ENCODE peak calls at places on chromosomes 3 and 15, in six cellular contexts. M, Z, O, R, E and X are unnamed samples.

GRCh38 chr3:136817448-136817847 is 1.5 kb upstream of the SLC35G2 start:
- DNase-seq in M (peak; percentile 51), Z (no peak), O (no peak), R (no peak), E (peak; percentile 74), X (no peak)

GRCh38 chr3:194775266-194775665 is 89.6 kb downstream of the FAM43A start:
- DNase-seq in M (no peak), Z (no peak), O (no peak), R (no peak), E (no peak), X (no peak)

GRCh38 chr15:25775317-25775912 is 87.7 kb downstream of the ATP10A start:
- DNase-seq in M (peak; percentile 79), Z (no peak), O (no peak), R (peak; percentile 77), E (peak; percentile 72), X (no peak)

GRCh38 chr3:100527347-100527735 is 34.9 kb downstream of the TMEM45A start:
- DNase-seq in M (no peak), Z (no peak), O (no peak), R (no peak), E (no peak), X (no peak)

GRCh38 chr15:29938701-29939340 is 116.6 kb upstream of the TJP1 start:
- DNase-seq in M (peak; percentile 35), Z (no peak), O (no peak), R (no peak), E (peak; percentile 42), X (no peak)

GRCh38 chr3:13518516-13519351 is 30.2 kb upstream of the FBLN2 start:
- DNase-seq in M (peak; percentile 57), Z (no peak), O (no peak), R (peak; percentile 84), E (peak; percentile 57), X (no peak)

GRCh38 chr15:37940886-37941285 is 6.4 kb downstream of the TMCO5A start:
- DNase-seq in M (no peak), Z (no peak), O (no peak), R (no peak), E (no peak), X (no peak)

GRCh38 chr3:123791417-123791816 is 92.7 kb downstream of the MYLK start:
- DNase-seq in M (peak; percentile 95), Z (no peak), O (no peak), R (no peak), E (peak; percentile 95), X (no peak)

GRCh38 chr3:50405249-50405648 is 45.9 kb upstream of the TMEM115 start:
- DNase-seq in M (peak; percentile 26), Z (peak; percentile 73), O (no peak), R (no peak), E (peak; percentile 12), X (peak; percentile 44)

GRCh38 chr3:127153506-127153815 is 39.5 kb upstream of the PRR23E start:
- DNase-seq in M (no peak), Z (no peak), O (no peak), R (no peak), E (no peak), X (no peak)

GRCh38 chr3:185851046-185851445 is 26.2 kb upstream of the IGF2BP2 start:
- DNase-seq in M (peak; percentile 40), Z (no peak), O (no peak), R (no peak), E (peak; percentile 46), X (no peak)

GRCh38 chr3:98655666-98656065 is 62.3 kb upstream of the CPOX start:
- DNase-seq in M (peak; percentile 3), Z (no peak), O (no peak), R (no peak), E (peak; percentile 44), X (no peak)

GRCh38 chr15:37618368-37618767 is 316.1 kb upstream of the TMCO5A start:
- DNase-seq in M (no peak), Z (no peak), O (no peak), R (no peak), E (no peak), X (no peak)

GRCh38 chr3:196218155-196218712 is 1.9 kb downstream of the SLC51A start:
- DNase-seq in M (no peak), Z (no peak), O (no peak), R (no peak), E (no peak), X (no peak)

GRCh38 chr3:33438871-33439270 is 1.3 kb downstream of the UBP1 start:
- DNase-seq in M (peak; percentile 19), Z (no peak), O (no peak), R (no peak), E (peak; percentile 58), X (no peak)

GRCh38 chr15:46034755-46035154 is 399.9 kb downstream of the SQOR start:
- DNase-seq in M (no peak), Z (no peak), O (no peak), R (no peak), E (no peak), X (no peak)

GRCh38 chr3:38549957-38550840 is 54.1 kb downstream of the EXOG start:
- DNase-seq in M (no peak), Z (no peak), O (no peak), R (peak; percentile 50), E (no peak), X (no peak)

GRCh38 chr3:183252973-183253363 is at the start of gene B3GNT5:
- DNase-seq in M (peak; percentile 67), Z (no peak), O (peak; percentile 92), R (peak; percentile 77), E (no peak), X (no peak)
- H3K4me3 ChIP-seq in M (peak within 1 kb of the TSS; percentile 75), Z (no peak within 1 kb of the TSS), O (peak within 1 kb of the TSS; percentile 81), R (peak within 1 kb of the TSS; percentile 87), E (peak within 1 kb of the TSS; percentile 68), X (no peak within 1 kb of the TSS)

DNA sequence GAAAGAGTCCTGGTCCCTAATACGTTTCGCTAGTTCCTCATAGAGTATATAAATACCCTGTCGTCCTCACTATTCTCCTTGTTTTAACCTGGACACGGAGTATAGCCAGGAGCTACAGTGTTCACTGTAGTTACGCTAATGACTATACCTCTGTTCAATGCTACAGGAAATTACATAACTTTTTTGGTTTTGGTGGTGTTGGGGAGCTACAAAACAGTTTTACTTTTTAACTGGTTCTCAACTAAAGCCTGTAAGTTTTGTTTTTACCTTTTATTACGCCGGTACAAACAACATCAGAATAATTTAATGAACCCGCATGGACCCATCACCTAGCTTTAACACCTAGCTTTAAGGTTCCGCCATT is 1.5 kb downstream of the LMLN start:
- DNase-seq in M (no peak), Z (no peak), O (no peak), R (no peak), E (no peak), X (no peak)
- H3K4me3 ChIP-seq in M (no peak overlapping the region), Z (no peak overlapping the region), O (no peak overlapping the region), R (no peak overlapping the region), E (no peak overlapping the region), X (peak overlapping the region; percentile 88)

DNA sequence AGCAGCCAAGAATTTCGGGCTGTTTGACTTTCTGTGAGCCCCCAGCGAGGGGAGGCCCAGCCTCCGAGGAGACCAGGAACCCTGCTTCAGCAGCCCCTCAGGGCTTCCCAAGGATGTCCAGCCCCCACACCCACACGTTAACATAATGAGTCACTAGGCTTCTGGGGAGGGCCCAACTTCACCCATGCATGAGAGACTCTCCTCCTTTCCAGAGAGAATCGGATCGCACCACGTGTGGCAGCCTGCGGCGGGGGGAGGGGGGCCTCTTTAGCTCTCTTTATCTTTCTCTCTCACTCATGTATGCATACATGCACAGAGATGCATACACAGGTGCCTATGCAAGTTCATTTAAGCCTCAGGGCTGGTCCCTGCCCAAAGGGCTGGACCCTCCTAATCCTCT is 3.1 kb upstream of the AP2M1 start:
- DNase-seq in M (peak; percentile 58), Z (no peak), O (no peak), R (no peak), E (no peak), X (no peak)
- H3K4me3 ChIP-seq in M (no peak overlapping the region), Z (no peak overlapping the region), O (no peak overlapping the region), R (no peak overlapping the region), E (no peak overlapping the region), X (no peak overlapping the region)

DNA sequence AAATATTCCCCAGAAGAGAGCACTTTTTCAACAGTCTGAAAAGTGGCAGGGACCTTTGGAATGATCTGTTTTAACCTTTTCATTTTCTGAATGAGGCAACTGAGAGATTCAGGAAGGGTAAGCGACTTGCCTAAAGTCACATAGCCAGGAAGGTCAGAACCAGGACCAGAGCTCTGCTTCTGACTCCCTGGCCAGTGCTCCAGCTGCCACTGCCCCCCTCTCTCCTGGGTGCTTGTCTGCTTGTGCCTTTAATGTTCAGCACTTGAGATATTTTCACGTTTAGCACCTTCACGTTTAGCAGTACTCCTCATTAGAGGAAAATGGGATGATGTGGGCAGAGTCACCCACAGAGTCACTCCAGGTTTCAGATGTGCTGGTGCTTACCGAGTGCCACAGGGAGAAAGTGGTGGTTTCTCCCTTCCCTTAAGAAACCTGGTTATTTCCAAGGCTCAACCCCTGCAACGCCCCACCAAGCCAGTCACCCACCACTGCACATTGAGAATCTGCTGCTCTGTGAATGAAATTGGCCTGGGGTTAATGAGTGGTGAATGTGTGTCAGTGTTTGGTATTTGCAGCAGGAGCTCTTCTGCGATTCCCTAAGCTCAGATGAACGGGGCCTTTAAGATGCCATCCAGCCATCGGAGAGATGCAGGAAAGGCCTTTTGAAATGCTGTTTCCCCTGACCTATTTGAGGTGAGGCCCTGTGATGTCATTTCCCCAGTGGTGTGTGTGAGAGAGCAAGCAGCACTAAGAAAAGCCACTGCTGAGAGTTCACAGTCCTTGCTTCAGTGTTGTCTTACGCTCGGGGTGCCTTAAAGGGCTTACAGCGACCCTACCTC is 68.6 kb downstream of the SMAD3 start:
- DNase-seq in M (peak; percentile 42), Z (no peak), O (no peak), R (no peak), E (no peak), X (peak; percentile 79)
- H3K4me3 ChIP-seq in M (no peak overlapping the region), Z (no peak overlapping the region), O (no peak overlapping the region), R (no peak overlapping the region), E (no peak overlapping the region), X (peak overlapping the region; percentile 21)

DNA sequence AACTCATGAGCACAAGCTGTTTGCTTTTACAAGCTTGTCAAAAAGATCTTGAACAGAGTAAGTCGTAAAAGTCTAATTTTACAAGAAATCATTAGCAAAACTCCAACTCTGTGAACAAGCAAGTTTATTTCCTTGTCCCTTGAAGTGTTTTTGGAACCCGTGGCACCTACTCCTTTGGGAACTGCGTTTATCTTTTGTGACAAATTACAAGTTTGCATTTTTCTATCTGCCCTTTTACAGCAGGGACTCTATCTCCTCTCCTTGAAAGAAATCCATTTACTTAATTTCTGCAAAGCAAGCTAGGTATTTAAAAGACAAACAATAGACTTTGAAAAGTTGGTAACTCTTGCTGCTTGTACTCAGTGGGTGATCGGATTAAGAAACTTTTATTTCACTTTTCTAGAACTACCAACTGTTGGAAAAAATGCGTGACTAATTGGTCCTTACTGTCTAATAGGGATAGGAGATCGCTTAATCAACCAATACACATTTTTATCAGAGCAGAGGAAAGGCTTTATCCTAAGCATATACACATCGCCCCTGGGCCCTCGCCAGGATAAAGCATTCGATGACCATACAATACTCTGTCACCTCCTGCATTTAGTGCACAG is 1.9 kb downstream of the PRTG start:
- DNase-seq in M (peak; percentile 39), Z (no peak), O (no peak), R (no peak), E (no peak), X (no peak)
- H3K4me3 ChIP-seq in M (peak overlapping the region; percentile 67), Z (no peak overlapping the region), O (peak overlapping the region; percentile 77), R (peak overlapping the region; percentile 61), E (peak overlapping the region; percentile 74), X (no peak overlapping the region)

DNA sequence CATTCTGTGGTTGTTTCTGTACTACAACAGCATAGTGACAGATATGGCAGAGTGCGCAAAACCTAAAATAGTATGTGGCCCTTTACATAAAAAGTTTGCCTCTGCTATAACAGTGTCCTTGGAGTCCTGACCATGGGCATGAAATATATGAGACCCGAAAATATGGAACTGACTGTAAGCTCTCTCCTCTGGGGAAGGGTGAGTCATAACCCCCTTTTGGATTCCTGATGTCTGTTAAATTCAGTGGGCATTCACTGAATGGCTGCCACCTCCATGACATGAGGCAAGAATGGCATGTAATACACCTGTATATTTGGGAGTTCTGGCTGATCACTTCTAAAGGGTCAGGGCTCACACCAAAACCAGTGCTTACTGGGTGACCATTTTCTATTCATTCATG is 6.1 kb downstream of the TBC1D2B start:
- DNase-seq in M (peak; percentile 33), Z (no peak), O (no peak), R (no peak), E (no peak), X (no peak)
- H3K4me3 ChIP-seq in M (no peak overlapping the region), Z (no peak overlapping the region), O (no peak overlapping the region), R (no peak overlapping the region), E (no peak overlapping the region), X (no peak overlapping the region)